ENCODE peak calls at places on chromosomes 5 and 9, in nine cellular contexts. D is hippocampal formation, S is brain microvascular endothelial cell, O is NCI-H2029, A is A549, N is C1 segment of cervical spinal cord, I is NCI-H510A treated with DMSO at 0.1 percent for 48 hours, L is left cardiac atrium, R is occipital lobe. C is an unnamed sample.
A peak's percentile ranks its signal among the peaks of the same experiment; 100 is the strongest.

GRCh38 chr9:111928342-111928720 is 31.7 kb downstream of the UGCG start:
- DNase-seq in I (no peak), D (no peak), O (no peak), R (no peak), S (no peak), N (no peak), A (no peak), L (no peak), C (no peak)

GRCh38 chr9:130347036-130347435 is 81.5 kb downstream of the HMCN2 start:
- DNase-seq in R (no peak), N (no peak), S (no peak), I (no peak), A (no peak), O (no peak), D (no peak), L (no peak), C (no peak)

GRCh38 chr9:76701441-76702031 is 62.7 kb upstream of the PCA3 start:
- DNase-seq in R (no peak), A (no peak), D (no peak), S (no peak), I (no peak), N (no peak), L (no peak), O (no peak), C (peak; percentile 65)

GRCh38 chr9:77495834-77496671 is 152.1 kb downstream of the GNA14 start:
- DNase-seq in O (no peak), L (no peak), D (no peak), S (peak; percentile 59), R (no peak), N (no peak), I (no peak), A (peak; percentile 71), C (no peak)

GRCh38 chr9:137052998-137053943 is 590 bp downstream of the ENTPD2 start:
- DNase-seq in R (no peak), N (no peak), D (no peak), L (no peak), I (no peak), S (no peak), O (no peak), A (no peak), C (no peak)

GRCh38 chr9:114720296-114720695 is 38.3 kb upstream of the TEX48 start:
- DNase-seq in S (no peak), N (no peak), A (no peak), O (no peak), L (no peak), R (no peak), D (no peak), I (no peak), C (no peak)

GRCh38 chr5:64923151-64923685 is 154.5 kb downstream of the CWC27 start:
- DNase-seq in I (no peak), A (no peak), N (no peak), R (no peak), S (peak; percentile 66), L (no peak), O (no peak), D (no peak), C (no peak)

GRCh38 chr5:5046680-5047502 is 93.2 kb upstream of the ADAMTS16 start:
- DNase-seq in R (no peak), D (no peak), N (no peak), A (no peak), I (no peak), L (no peak), S (no peak), O (no peak), C (no peak)